ENCODE peak calls at places on chromosomes 1 and 21, in six cellular contexts. M, U, I, C, N and F are unnamed samples.

GRCh38 chr1:15943515-15944307 is 32.2 kb downstream of the ZBTB17 start:
- DNase-seq in M (no peak), U (no peak), I (no peak), C (no peak), N (no peak), F (no peak)

GRCh38 chr1:32303358-32303757 is 11.5 kb downstream of the HDAC1 start:
- DNase-seq in M (no peak), U (no peak), I (no peak), C (no peak), N (no peak), F (no peak)

GRCh38 chr1:234681065-234681464 is 71.1 kb upstream of the IRF2BP2 start:
- DNase-seq in M (no peak), U (no peak), I (no peak), C (no peak), N (no peak), F (no peak)

GRCh38 chr21:32312976-32313375 is 14.3 kb downstream of the MRAP start:
- DNase-seq in M (no peak), U (no peak), I (no peak), C (no peak), N (no peak), F (no peak)

GRCh38 chr1:203270448-203270847 is 34.9 kb upstream of the BTG2 start:
- DNase-seq in M (no peak), U (no peak), I (no peak), C (no peak), N (no peak), F (no peak)

GRCh38 chr21:17903029-17903806 is 84.1 kb upstream of the C21orf91 start:
- DNase-seq in M (no peak), U (no peak), I (peak), C (peak), N (no peak), F (no peak)

GRCh38 chr1:160748182-160748876 is 9.3 kb downstream of the SLAMF7 start:
- DNase-seq in M (no peak), U (no peak), I (no peak), C (peak), N (no peak), F (no peak)

GRCh38 chr21:34072145-34073031 is 990 bp upstream of the MRPS6 start:
- DNase-seq in M (peak), U (no peak), I (peak), C (no peak), N (no peak), F (peak)

GRCh38 chr1:114219247-114219872 is 65.7 kb upstream of the SYT6 start:
- DNase-seq in M (no peak), U (no peak), I (no peak), C (no peak), N (no peak), F (no peak)

GRCh38 chr1:2025491-2025981 is 6.4 kb downstream of the GABRD start:
- DNase-seq in M (no peak), U (peak), I (no peak), C (no peak), N (no peak), F (peak)

GRCh38 chr1:25245809-25246599 is 1.2 kb downstream of the RSRP1 start:
- DNase-seq in M (no peak), U (no peak), I (peak), C (peak), N (no peak), F (no peak)

GRCh38 chr1:194151056-194151455 is 964.6 kb upstream of the B3GALT2 start:
- DNase-seq in M (no peak), U (no peak), I (no peak), C (no peak), N (no peak), F (no peak)

GRCh38 chr1:92211166-92211565 is 6.5 kb upstream of the C1orf146 start:
- DNase-seq in M (no peak), U (no peak), I (peak), C (no peak), N (no peak), F (no peak)

GRCh38 chr1:98046031-98046641 is 125.3 kb upstream of the DPYD start:
- DNase-seq in M (no peak), U (no peak), I (peak), C (no peak), N (no peak), F (no peak)

GRCh38 chr1:158434755-158435154 is 8.7 kb upstream of the OR10K2 start:
- DNase-seq in M (no peak), U (no peak), I (no peak), C (no peak), N (no peak), F (no peak)

GRCh38 chr1:56527548-56528302 is 51.6 kb downstream of the PLPP3 start:
- DNase-seq in M (no peak), U (no peak), I (no peak), C (peak), N (no peak), F (no peak)

GRCh38 chr1:198449727-198450433 is 90.6 kb downstream of the ATP6V1G3 start:
- DNase-seq in M (no peak), U (no peak), I (peak), C (no peak), N (no peak), F (no peak)

GRCh38 chr1:41795205-41795762 is 123.4 kb downstream of the HIVEP3 start:
- DNase-seq in M (no peak), U (no peak), I (peak), C (no peak), N (no peak), F (no peak)

GRCh38 chr21:41472769-41473548 is 35.0 kb downstream of the TMPRSS2 start:
- DNase-seq in M (no peak), U (no peak), I (no peak), C (no peak), N (no peak), F (no peak)

GRCh38 chr1:71231751-71232150 is 150.9 kb upstream of the ZRANB2 start:
- DNase-seq in M (no peak), U (no peak), I (no peak), C (no peak), N (no peak), F (no peak)

GRCh38 chr1:215891266-215891665 is 324.2 kb downstream of the KCTD3 start:
- DNase-seq in M (no peak), U (no peak), I (no peak), C (no peak), N (no peak), F (no peak)

GRCh38 chr1:233300326-233300725 is 4.8 kb upstream of the PCNX2 start:
- DNase-seq in M (no peak), U (no peak), I (no peak), C (no peak), N (no peak), F (no peak)

GRCh38 chr1:35220976-35221375 is 28.0 kb upstream of the SFPQ start:
- DNase-seq in M (no peak), U (no peak), I (peak), C (peak), N (no peak), F (no peak)

GRCh38 chr1:60470231-60470630 is 396.7 kb upstream of the C1orf87 start:
- DNase-seq in M (no peak), U (no peak), I (peak), C (no peak), N (no peak), F (no peak)

GRCh38 chr1:184698001-184698400 is 56.7 kb downstream of the EDEM3 start:
- DNase-seq in M (no peak), U (no peak), I (no peak), C (no peak), N (no peak), F (no peak)

GRCh38 chr1:160781914-160782689 is 13.9 kb upstream of the LY9 start:
- DNase-seq in M (peak), U (no peak), I (no peak), C (peak), N (no peak), F (no peak)

GRCh38 chr1:1989102-1989542 is 14.5 kb downstream of the CFAP74 start:
- DNase-seq in M (peak), U (peak), I (peak), C (no peak), N (no peak), F (peak)

GRCh38 chr1:150619576-150620509 is 9.6 kb downstream of the ENSA start:
- DNase-seq in M (peak), U (no peak), I (peak), C (peak), N (no peak), F (no peak)

GRCh38 chr1:233245191-233245765 is 50.2 kb downstream of the PCNX2 start:
- DNase-seq in M (no peak), U (no peak), I (no peak), C (no peak), N (no peak), F (no peak)

GRCh38 chr1:230570724-230571390 is 71.4 kb upstream of the COG2 start:
- DNase-seq in M (peak), U (no peak), I (no peak), C (no peak), N (no peak), F (no peak)

GRCh38 chr1:11728126-11728806 is 7.7 kb upstream of the AGTRAP start:
- DNase-seq in M (no peak), U (no peak), I (no peak), C (no peak), N (no peak), F (no peak)